ENCODE peak calls at places on chromosomes 5 and 9, in six cellular contexts. O is A549, P is HepG2, W is K562, U is upper lobe of left lung, T is GM12878. A is an unnamed sample.

GRCh38 chr5:72093824-72094223 is 13.5 kb upstream of the MAP1B start:
- ATAC-seq in O (no peak), P (no peak), W (no peak), U (no peak), T (peak; percentile 80), A (no peak)

GRCh38 chr5:1736889-1737711 is 62.5 kb downstream of the MRPL36 start:
- ATAC-seq in O (no peak), P (peak; percentile 29), W (peak; percentile 37), U (no peak), T (no peak), A (no peak)

GRCh38 chr5:172733179-172733973 is 37.6 kb downstream of the DUSP1 start:
- ATAC-seq in O (peak; percentile 61), P (peak; percentile 71), W (peak; percentile 58), U (peak; percentile 94), T (no peak), A (peak; percentile 94)

GRCh38 chr9:33350310-33350709 is 52.1 kb downstream of the AQP7 start:
- ATAC-seq in O (peak; percentile 81), P (peak; percentile 39), W (no peak), U (peak; percentile 81), T (no peak), A (peak; percentile 77)

GRCh38 chr9:13915131-13915530 is 398.8 kb downstream of the NFIB start:
- ATAC-seq in O (no peak), P (no peak), W (no peak), U (no peak), T (no peak), A (no peak)

GRCh38 chr9:136829981-136830885 is 12.0 kb upstream of the AJM1 start:
- ATAC-seq in O (no peak), P (no peak), W (no peak), U (no peak), T (no peak), A (no peak)

GRCh38 chr9:15485836-15486678 is 24.7 kb downstream of the PSIP1 start:
- ATAC-seq in O (peak; percentile 72), P (peak; percentile 54), W (peak; percentile 49), U (no peak), T (peak; percentile 58), A (no peak)

GRCh38 chr5:53318303-53318702 is 162.1 kb upstream of the FST start:
- ATAC-seq in O (no peak), P (peak; percentile 48), W (no peak), U (no peak), T (no peak), A (no peak)

GRCh38 chr5:61416410-61416809 is 84.4 kb downstream of the ZSWIM6 start:
- ATAC-seq in O (peak; percentile 77), P (no peak), W (no peak), U (no peak), T (peak; percentile 42), A (no peak)

GRCh38 chr5:10578869-10579268 is 15.0 kb downstream of the ANKRD33B start:
- ATAC-seq in O (no peak), P (no peak), W (no peak), U (no peak), T (peak; percentile 81), A (no peak)

GRCh38 chr5:673837-674629 is 19.1 kb downstream of the TPPP start:
- ATAC-seq in O (peak; percentile 0), P (no peak), W (no peak), U (no peak), T (no peak), A (no peak)

GRCh38 chr5:157801-158200 is 33.5 kb upstream of the LRRC14B start:
- ATAC-seq in O (no peak), P (no peak), W (no peak), U (no peak), T (no peak), A (no peak)

GRCh38 chr5:19531374-19531952 is 456.5 kb downstream of the CDH18 start:
- ATAC-seq in O (no peak), P (no peak), W (no peak), U (no peak), T (no peak), A (no peak)

GRCh38 chr5:53969331-53969730 is 341.0 kb downstream of the ARL15 start:
- ATAC-seq in O (no peak), P (no peak), W (no peak), U (no peak), T (no peak), A (no peak)

GRCh38 chr5:124706729-124707361 is 39.6 kb downstream of the ZNF608 start:
- ATAC-seq in O (no peak), P (peak; percentile 66), W (peak; percentile 55), U (peak; percentile 45), T (no peak), A (no peak)

GRCh38 chr5:66367814-66368541 is 223.9 kb downstream of the SREK1 start:
- ATAC-seq in O (no peak), P (no peak), W (no peak), U (peak; percentile 34), T (no peak), A (no peak)

GRCh38 chr9:93155716-93156474 is 21.8 kb upstream of the NINJ1 start:
- ATAC-seq in O (no peak), P (no peak), W (no peak), U (no peak), T (no peak), A (no peak)

GRCh38 chr9:126755325-126755875 is 49.4 kb upstream of the ZBTB43 start:
- ATAC-seq in O (no peak), P (no peak), W (no peak), U (no peak), T (no peak), A (no peak)

GRCh38 chr9:126756876-126757415 is 47.9 kb upstream of the ZBTB43 start:
- ATAC-seq in O (no peak), P (no peak), W (no peak), U (no peak), T (no peak), A (no peak)

GRCh38 chr9:126752881-126753670 is 51.8 kb upstream of the ZBTB43 start:
- ATAC-seq in O (no peak), P (peak; percentile 54), W (no peak), U (no peak), T (no peak), A (no peak)

GRCh38 chr9:126756238-126756637 is 48.6 kb upstream of the ZBTB43 start:
- ATAC-seq in O (no peak), P (no peak), W (no peak), U (no peak), T (no peak), A (no peak)

DNA sequence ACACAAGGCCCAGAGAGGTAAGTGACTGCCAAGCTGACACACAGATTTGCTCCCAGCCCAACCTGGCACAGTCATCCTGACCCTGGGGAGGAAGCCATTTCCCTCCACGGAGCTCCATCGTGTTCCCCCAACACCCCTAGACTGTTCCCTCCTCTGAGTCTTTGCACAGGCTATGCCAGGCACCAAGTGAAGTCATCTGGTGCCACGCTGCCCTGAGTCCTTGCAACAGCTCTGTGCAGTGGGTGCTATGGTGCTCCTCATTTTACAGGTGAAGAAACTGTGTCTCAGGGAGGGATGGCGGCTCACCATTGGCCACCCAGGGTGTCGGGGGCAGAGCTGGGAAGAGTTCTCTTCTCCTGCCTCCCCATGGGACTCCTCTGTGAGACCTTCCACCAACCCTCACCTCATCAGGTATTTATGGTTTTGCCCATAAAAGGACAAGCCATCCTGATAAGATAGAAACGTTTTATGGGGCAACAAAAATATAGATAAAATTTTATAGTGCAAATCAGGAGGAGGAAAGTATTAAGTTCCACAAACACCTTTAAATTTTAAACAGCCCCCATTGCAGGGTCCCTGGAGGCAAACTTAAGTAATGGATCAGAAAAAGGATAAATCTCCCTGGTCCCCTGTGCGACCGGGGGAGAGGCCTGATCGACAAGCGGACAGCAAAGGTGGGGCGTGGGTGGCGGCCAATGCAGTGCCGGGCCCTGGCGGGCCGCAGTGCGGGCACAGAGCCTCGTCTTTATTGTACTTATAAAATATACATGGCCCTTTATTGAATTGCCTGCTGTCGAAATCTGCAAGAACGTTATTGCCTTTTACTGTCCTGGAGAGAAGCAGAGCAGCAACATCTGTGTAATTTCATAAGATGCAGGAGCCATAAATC is 50.2 kb upstream of the ZBTB43 start:
- ATAC-seq in O (peak; percentile 38), P (no peak), W (no peak), U (no peak), T (no peak), A (no peak)
- H3K4me3 ChIP-seq in O (no peak overlapping the region), P (no peak overlapping the region), W (no peak overlapping the region), U (no peak overlapping the region), T (no peak overlapping the region), A (no peak overlapping the region)

DNA sequence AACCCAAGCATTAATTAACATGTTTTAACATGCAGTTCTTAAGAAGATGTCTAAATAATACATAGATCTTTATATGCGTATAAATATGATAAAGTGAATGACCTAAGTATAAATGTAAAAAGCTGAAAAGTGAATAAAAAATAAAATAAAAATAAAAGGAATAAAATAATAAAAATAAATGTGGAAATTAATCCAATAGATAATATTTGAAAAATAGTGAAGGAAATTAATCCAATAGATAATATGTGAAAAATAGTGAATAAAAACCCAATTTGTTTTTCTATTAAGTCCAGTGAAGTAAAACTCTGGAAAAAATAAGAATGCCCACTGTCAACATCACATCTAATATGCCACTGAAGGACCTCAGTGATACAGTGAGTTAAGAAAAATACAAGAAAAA is 180.6 kb upstream of the SLC27A6 start:
- ATAC-seq in O (no peak), P (no peak), W (no peak), U (no peak), T (no peak), A (no peak)
- TF ChIP-seq EP300 in O (no peak), P (no peak), W (no peak), U (no peak), T (no peak), A (no peak)

DNA sequence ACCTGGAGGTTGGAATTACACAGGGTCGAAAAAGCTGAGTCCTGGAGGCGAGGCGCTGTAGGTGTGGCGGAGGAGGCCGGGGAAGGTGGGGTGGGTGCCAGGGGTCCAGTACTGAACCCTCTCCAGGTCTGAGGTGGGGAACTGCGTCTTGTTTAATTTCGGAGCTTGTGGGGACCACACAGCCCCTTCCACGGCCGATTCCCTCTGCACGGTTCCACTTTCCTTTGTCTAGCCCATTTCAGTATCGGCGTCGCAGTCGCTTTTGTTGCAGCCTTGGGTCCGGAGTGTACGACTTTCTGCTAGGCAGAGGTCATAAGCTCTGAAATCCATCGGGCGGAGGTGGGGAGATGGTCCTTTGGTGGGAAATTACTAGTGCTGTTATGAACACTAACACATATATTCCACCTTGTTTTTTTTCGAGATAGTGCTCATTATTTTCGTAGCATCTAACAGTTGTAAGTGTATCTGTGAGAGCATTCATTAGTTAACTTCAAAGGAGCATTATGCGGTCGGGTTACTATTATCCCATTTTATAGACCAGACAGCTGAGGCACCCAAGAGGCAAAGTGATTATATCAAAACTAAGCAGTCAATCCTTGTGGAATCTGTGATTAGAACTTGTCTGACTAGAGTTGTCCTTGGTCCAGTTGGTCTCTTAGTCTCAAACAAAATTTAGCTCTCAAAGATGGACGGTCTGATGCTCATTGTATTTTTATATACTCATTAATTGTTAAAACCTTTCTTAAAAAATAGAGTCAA is 737 bp downstream of the RNF180 start:
- ATAC-seq in O (peak; percentile 71), P (no peak), W (no peak), U (peak; percentile 44), T (peak; percentile 3), A (peak; percentile 37)
- H3K4me3 ChIP-seq in O (peak overlapping the region; percentile 54), P (peak overlapping the region; percentile 64), W (no peak overlapping the region), U (peak overlapping the region; percentile 57), T (no peak overlapping the region), A (peak overlapping the region; percentile 83)

DNA sequence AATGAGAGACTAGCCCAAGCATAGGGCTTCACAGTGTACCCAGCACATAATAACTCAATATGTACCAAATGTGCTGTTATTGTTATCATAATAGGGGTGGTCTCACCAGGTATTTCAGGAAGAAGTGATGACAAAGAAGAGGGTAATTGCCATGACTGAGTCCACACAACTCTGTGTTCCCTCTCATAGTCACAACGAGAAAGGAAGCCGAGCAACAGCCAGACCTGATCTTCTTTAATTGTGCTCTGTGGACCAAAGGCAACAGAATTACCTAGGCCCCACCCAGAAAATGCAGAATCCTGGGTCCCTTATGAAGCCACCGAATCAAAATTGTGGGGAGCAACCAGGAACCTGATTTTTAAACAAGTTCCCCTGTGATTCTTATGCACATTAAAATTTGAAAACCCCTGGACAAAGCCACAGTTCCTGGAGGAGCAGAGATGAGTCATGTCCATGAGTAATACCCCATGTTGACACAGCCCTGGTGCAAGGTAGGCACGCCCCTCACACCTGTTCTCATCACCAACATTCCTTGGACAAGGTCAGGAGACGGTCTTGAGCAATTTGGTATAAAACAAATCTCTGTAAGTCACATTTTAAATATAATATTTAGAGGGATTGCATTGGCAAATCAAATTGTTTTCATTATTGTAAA is 5.2 kb downstream of the FGF1 start:
- ATAC-seq in O (peak; percentile 77), P (peak; percentile 42), W (no peak), U (no peak), T (no peak), A (no peak)
- TF ChIP-seq EP300 in O (no peak), P (no peak), W (no peak), U (no peak), T (no peak), A (no peak)

A was measured in gastroesophageal sphincter.